ENCODE peak calls at places on chromosomes 13 and 19, in six cellular contexts. One of them, this sample, is unnamed.

GRCh38 chr19:57239982-57240310 is 486 bp upstream of the ZNF805 start:
- DNase-seq in IMR-90: no peak
- DNase-seq in neural progenitor cell: no peak
- DNase-seq in endothelial cell of umbilical vein: no peak
- DNase-seq in PC-9: no peak
- DNase-seq in A549: no peak
- DNase-seq in this sample: no peak

GRCh38 chr19:5828661-5829566 is 10.6 kb downstream of the FUT6 start:
- DNase-seq in neural progenitor cell: peak; percentile 83
- DNase-seq in IMR-90: no peak
- DNase-seq in A549: no peak
- DNase-seq in endothelial cell of umbilical vein: peak; percentile 16
- DNase-seq in PC-9: no peak
- DNase-seq in this sample: peak; percentile 89

GRCh38 chr19:33429891-33430673 is 56.6 kb downstream of the CEBPG start:
- DNase-seq in neural progenitor cell: no peak
- DNase-seq in A549: no peak
- DNase-seq in PC-9: no peak
- DNase-seq in IMR-90: no peak
- DNase-seq in endothelial cell of umbilical vein: no peak
- DNase-seq in this sample: no peak

GRCh38 chr19:48111280-48111679 is 663 bp upstream of the PLA2G4C start:
- DNase-seq in neural progenitor cell: no peak
- DNase-seq in A549: no peak
- DNase-seq in endothelial cell of umbilical vein: no peak
- DNase-seq in IMR-90: no peak
- DNase-seq in PC-9: no peak
- DNase-seq in this sample: no peak

GRCh38 chr13:97256343-97256783 is 34.2 kb downstream of the MBNL2 start:
- DNase-seq in PC-9: peak; percentile 98
- DNase-seq in IMR-90: peak; percentile 97
- DNase-seq in neural progenitor cell: no peak
- DNase-seq in A549: peak; percentile 90
- DNase-seq in endothelial cell of umbilical vein: peak; percentile 97
- DNase-seq in this sample: peak; percentile 80

GRCh38 chr13:44293908-44294735 is 79.5 kb upstream of the SERP2 start:
- DNase-seq in neural progenitor cell: no peak
- DNase-seq in PC-9: no peak
- DNase-seq in A549: no peak
- DNase-seq in endothelial cell of umbilical vein: peak; percentile 75
- DNase-seq in IMR-90: peak; percentile 72
- DNase-seq in this sample: no peak

GRCh38 chr19:41479757-41480191 is 36.8 kb downstream of the ERICH4 start:
- DNase-seq in neural progenitor cell: no peak
- DNase-seq in PC-9: no peak
- DNase-seq in A549: peak; percentile 41
- DNase-seq in IMR-90: no peak
- DNase-seq in endothelial cell of umbilical vein: peak; percentile 98
- DNase-seq in this sample: no peak

GRCh38 chr13:70189981-70190380 is 81.7 kb upstream of the KLHL1 start:
- DNase-seq in A549: no peak
- DNase-seq in neural progenitor cell: peak; percentile 28
- DNase-seq in IMR-90: no peak
- DNase-seq in PC-9: no peak
- DNase-seq in endothelial cell of umbilical vein: no peak
- DNase-seq in this sample: no peak

GRCh38 chr13:91014696-91015095 is 332.8 kb upstream of the MIR17HG start:
- DNase-seq in PC-9: no peak
- DNase-seq in A549: no peak
- DNase-seq in IMR-90: no peak
- DNase-seq in endothelial cell of umbilical vein: no peak
- DNase-seq in neural progenitor cell: no peak
- DNase-seq in this sample: no peak

GRCh38 chr19:49875801-49876421 is 1.2 kb downstream of the AKT1S1 start:
- DNase-seq in neural progenitor cell: peak; percentile 83
- DNase-seq in A549: no peak
- DNase-seq in PC-9: no peak
- DNase-seq in endothelial cell of umbilical vein: peak; percentile 72
- DNase-seq in IMR-90: peak; percentile 29
- DNase-seq in this sample: peak; percentile 68

GRCh38 chr13:84446972-84447700 is 564.9 kb upstream of the SLITRK1 start:
- DNase-seq in endothelial cell of umbilical vein: no peak
- DNase-seq in neural progenitor cell: no peak
- DNase-seq in IMR-90: no peak
- DNase-seq in A549: no peak
- DNase-seq in PC-9: no peak
- DNase-seq in this sample: no peak

GRCh38 chr13:108342369-108343289 is 73.1 kb downstream of the TNFSF13B start:
- DNase-seq in PC-9: no peak
- DNase-seq in IMR-90: peak; percentile 35
- DNase-seq in A549: peak; percentile 19
- DNase-seq in endothelial cell of umbilical vein: peak; percentile 6
- DNase-seq in neural progenitor cell: peak; percentile 58
- DNase-seq in this sample: peak; percentile 41

GRCh38 chr19:49801966-49802661 is 11.0 kb downstream of the FUZ start:
- DNase-seq in A549: peak; percentile 77
- DNase-seq in IMR-90: peak; percentile 86
- DNase-seq in endothelial cell of umbilical vein: peak; percentile 80
- DNase-seq in neural progenitor cell: peak; percentile 84
- DNase-seq in PC-9: no peak
- DNase-seq in this sample: peak; percentile 87

GRCh38 chr13:77328819-77329132 is 1.9 kb upstream of the MYCBP2 start:
- DNase-seq in PC-9: no peak
- DNase-seq in IMR-90: no peak
- DNase-seq in A549: no peak
- DNase-seq in neural progenitor cell: no peak
- DNase-seq in endothelial cell of umbilical vein: no peak
- DNase-seq in this sample: no peak

GRCh38 chr19:42255766-42256750 is 1.1 kb upstream of the ERF start:
- DNase-seq in endothelial cell of umbilical vein: peak; percentile 63
- DNase-seq in PC-9: no peak
- DNase-seq in A549: peak; percentile 80
- DNase-seq in neural progenitor cell: peak; percentile 84
- DNase-seq in IMR-90: peak; percentile 46
- DNase-seq in this sample: peak; percentile 74

GRCh38 chr19:19062454-19063182 is 1.2 kb upstream of the SLC25A42 start:
- DNase-seq in neural progenitor cell: no peak
- DNase-seq in endothelial cell of umbilical vein: peak; percentile 22
- DNase-seq in A549: no peak
- DNase-seq in IMR-90: peak; percentile 63
- DNase-seq in PC-9: peak; percentile 67
- DNase-seq in this sample: no peak

GRCh38 chr19:20964798-20965197 is 41.7 kb downstream of the ZNF85 start:
- DNase-seq in endothelial cell of umbilical vein: no peak
- DNase-seq in A549: no peak
- DNase-seq in PC-9: no peak
- DNase-seq in IMR-90: no peak
- DNase-seq in neural progenitor cell: no peak
- DNase-seq in this sample: no peak

GRCh38 chr13:20195846-20196245 is 3.1 kb upstream of the GJB2 start:
- DNase-seq in IMR-90: no peak
- DNase-seq in endothelial cell of umbilical vein: no peak
- DNase-seq in A549: no peak
- DNase-seq in PC-9: no peak
- DNase-seq in neural progenitor cell: no peak
- DNase-seq in this sample: no peak

GRCh38 chr13:99614465-99614885 is 113.2 kb downstream of the TM9SF2 start:
- DNase-seq in neural progenitor cell: no peak
- DNase-seq in endothelial cell of umbilical vein: peak; percentile 45
- DNase-seq in A549: peak; percentile 53
- DNase-seq in PC-9: no peak
- DNase-seq in IMR-90: no peak
- DNase-seq in this sample: peak; percentile 42

GRCh38 chr13:99606322-99607089 is 105.2 kb downstream of the TM9SF2 start:
- DNase-seq in A549: peak; percentile 83
- DNase-seq in IMR-90: peak; percentile 71
- DNase-seq in neural progenitor cell: peak; percentile 94
- DNase-seq in endothelial cell of umbilical vein: peak; percentile 81
- DNase-seq in PC-9: peak; percentile 72
- DNase-seq in this sample: peak; percentile 93

GRCh38 chr13:99608345-99608744 is 107.1 kb downstream of the TM9SF2 start:
- DNase-seq in A549: no peak
- DNase-seq in endothelial cell of umbilical vein: no peak
- DNase-seq in neural progenitor cell: no peak
- DNase-seq in PC-9: no peak
- DNase-seq in IMR-90: no peak
- DNase-seq in this sample: no peak

GRCh38 chr13:99605417-99606321 is 104.4 kb downstream of the TM9SF2 start:
- DNase-seq in A549: peak; percentile 26
- DNase-seq in endothelial cell of umbilical vein: peak; percentile 72
- DNase-seq in PC-9: no peak
- DNase-seq in IMR-90: no peak
- DNase-seq in neural progenitor cell: peak; percentile 70
- DNase-seq in this sample: peak; percentile 73

DNA sequence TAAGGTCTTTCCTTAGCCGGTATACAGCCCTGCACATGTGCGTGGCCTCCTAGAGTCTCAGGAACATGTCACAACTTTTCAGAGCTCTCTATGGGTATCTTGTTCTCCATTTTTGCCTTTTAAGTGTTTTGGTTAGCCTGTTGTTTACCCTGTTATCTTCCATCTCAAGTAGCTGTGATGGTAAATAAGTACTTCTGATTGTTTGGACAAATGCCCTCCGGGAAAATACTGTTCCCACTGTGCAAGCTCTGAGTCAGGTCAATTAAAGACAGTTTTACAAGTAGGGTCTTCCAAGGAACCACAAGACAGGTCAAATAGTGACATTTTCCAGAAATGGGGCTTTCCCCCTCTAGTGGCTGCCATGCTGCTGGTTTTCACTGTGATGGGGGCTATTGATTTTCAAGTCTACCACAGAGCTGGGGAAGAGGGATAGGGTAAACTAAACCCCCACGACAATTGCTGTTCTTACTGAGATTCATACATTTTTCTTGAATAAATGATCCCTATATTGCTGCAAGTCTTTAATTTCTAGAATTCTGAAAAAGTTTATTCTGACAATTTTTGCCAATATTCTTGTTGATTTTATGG is 109.5 kb downstream of the TM9SF2 start:
- DNase-seq in neural progenitor cell: no peak
- DNase-seq in endothelial cell of umbilical vein: no peak
- DNase-seq in IMR-90: no peak
- DNase-seq in A549: no peak
- DNase-seq in PC-9: no peak
- DNase-seq in this sample: no peak
- TF ChIP-seq CTCF in neural progenitor cell: peak; percentile 54
- TF ChIP-seq CTCF in endothelial cell of umbilical vein: no peak
- TF ChIP-seq CTCF in IMR-90: no peak
- TF ChIP-seq CTCF in A549: no peak
- TF ChIP-seq CTCF in PC-9: no peak
- TF ChIP-seq CTCF in this sample: peak; percentile 17

DNA sequence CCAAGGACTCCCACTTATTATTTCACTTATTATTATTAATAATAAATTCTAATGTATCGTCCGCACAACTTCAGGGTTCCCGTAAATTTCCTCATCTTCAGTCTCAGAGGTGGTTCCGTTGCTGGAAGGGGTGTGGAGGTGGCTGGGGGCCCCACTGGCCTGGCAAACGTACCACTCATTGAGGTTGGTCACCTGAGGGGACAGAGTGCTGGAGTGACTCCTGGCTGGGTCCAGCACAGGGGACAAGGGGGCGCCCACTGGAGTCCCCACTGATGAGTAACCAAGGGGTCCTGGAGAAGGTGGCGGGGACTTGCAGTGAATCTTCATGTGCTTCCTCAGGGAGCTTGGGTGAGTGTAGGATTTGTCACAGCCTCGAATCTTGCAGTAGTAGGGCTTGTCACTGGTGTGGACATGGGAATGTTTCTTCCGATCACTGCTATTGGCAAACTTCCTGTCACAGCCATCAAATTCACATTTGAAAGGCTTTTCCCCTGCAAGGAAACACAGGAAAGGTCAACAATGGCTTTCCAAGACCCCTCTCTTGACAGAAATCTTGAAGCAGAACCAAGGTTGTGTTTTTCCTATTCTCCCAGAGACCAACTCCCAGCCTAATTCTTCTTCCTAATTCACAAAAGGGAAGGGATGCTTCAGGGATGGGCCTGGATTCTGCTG is 6.1 kb downstream of the ZIC5 start:
- DNase-seq in endothelial cell of umbilical vein: no peak
- DNase-seq in A549: no peak
- DNase-seq in IMR-90: no peak
- DNase-seq in PC-9: no peak
- DNase-seq in neural progenitor cell: no peak
- DNase-seq in this sample: no peak
- H3K4me3 ChIP-seq in endothelial cell of umbilical vein: no peak overlapping the region
- H3K4me3 ChIP-seq in A549: no peak overlapping the region
- H3K4me3 ChIP-seq in IMR-90: no peak overlapping the region
- H3K4me3 ChIP-seq in PC-9: no peak overlapping the region
- H3K4me3 ChIP-seq in neural progenitor cell: peak overlapping the region; percentile 96
- H3K4me3 ChIP-seq in this sample: no peak overlapping the region

DNA sequence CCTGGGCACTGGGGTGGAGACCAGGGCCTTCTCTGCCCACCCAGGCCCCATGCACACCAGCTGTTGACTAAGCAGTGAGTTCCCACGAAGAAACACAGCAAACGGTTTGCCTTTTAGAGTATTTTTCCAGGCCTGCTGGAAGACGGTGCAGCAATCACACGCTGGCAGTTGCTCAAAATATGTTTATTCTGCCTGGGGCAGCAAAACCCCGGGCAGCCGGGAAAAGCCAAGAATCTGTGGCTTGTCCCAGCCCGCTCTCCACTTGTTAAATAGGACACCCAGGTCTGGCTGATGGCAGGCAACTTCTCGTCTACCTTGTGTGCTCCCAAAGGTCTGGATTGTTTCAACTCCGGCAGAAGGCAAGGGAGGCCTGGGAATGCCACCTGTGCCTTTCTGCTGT is 40.8 kb downstream of the GGACT start:
- DNase-seq in IMR-90: no peak
- DNase-seq in A549: no peak
- DNase-seq in endothelial cell of umbilical vein: no peak
- DNase-seq in PC-9: no peak
- DNase-seq in neural progenitor cell: no peak
- DNase-seq in this sample: peak; percentile 36
- H3K4me2 ChIP-seq in IMR-90: no peak overlapping the region
- H3K4me2 ChIP-seq in A549: no peak overlapping the region
- H3K4me2 ChIP-seq in endothelial cell of umbilical vein: no peak overlapping the region
- H3K4me2 ChIP-seq in PC-9: no peak overlapping the region
- H3K4me2 ChIP-seq in neural progenitor cell: no peak overlapping the region
- H3K4me2 ChIP-seq in this sample: peak overlapping the region; percentile 23

DNA sequence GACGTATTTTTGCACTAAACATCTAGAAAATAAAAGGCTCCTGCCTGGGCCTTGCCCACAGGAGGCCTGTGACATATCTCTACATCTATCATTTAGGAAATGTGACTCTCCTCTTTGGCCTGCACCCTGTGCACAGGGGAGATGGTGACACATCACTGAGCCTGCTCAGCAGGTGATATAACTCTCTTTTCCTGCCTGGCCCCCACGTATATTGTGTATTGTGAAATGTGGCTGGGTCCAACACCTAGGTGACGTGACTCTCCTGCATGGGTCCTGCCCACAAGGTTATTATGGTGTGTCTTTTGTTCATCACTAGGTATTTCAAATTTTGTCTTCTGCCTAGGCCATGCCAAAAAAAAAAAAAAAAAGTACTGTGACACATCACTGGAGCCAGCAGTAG is 61.4 kb upstream of the ZNF724 start:
- DNase-seq in PC-9: peak; percentile 71
- DNase-seq in endothelial cell of umbilical vein: no peak
- DNase-seq in IMR-90: no peak
- DNase-seq in neural progenitor cell: no peak
- DNase-seq in A549: no peak
- DNase-seq in this sample: no peak
- TF ChIP-seq CTCF in PC-9: no peak
- TF ChIP-seq CTCF in endothelial cell of umbilical vein: no peak
- TF ChIP-seq CTCF in IMR-90: no peak
- TF ChIP-seq CTCF in neural progenitor cell: no peak
- TF ChIP-seq CTCF in A549: no peak
- TF ChIP-seq CTCF in this sample: no peak

GRCh38 chr19:45098521-45099464 is 5.8 kb downstream of the PPP1R37 start:
- DNase-seq in IMR-90: peak; percentile 45
- DNase-seq in PC-9: no peak
- DNase-seq in endothelial cell of umbilical vein: peak; percentile 27
- DNase-seq in neural progenitor cell: no peak
- DNase-seq in A549: no peak
- DNase-seq in this sample: no peak
- H3K4me3 ChIP-seq in IMR-90: no peak overlapping the region
- H3K4me3 ChIP-seq in PC-9: no peak overlapping the region
- H3K4me3 ChIP-seq in endothelial cell of umbilical vein: no peak overlapping the region
- H3K4me3 ChIP-seq in neural progenitor cell: no peak overlapping the region
- H3K4me3 ChIP-seq in A549: peak overlapping the region; percentile 16
- H3K4me3 ChIP-seq in this sample: no peak overlapping the region

This sample was measured in hepatocyte.